ENCODE peak calls at places on chromosomes 3 and 15, in five cellular contexts. Q is cardiac muscle cell; U is naive thymus-derived CD4-positive, alpha-beta T cell; H is ACHN; G is CD4-positive, alpha-beta T cell. F is an unnamed sample.

GRCh38 chr3:123150449-123150954 is 51.2 kb upstream of the SEC22A start:
- DNase-seq in U (no peak), H (no peak), Q (no peak), G (no peak), F (no peak)

GRCh38 chr3:42526616-42527367 is 24.3 kb downstream of the VIPR1 start:
- DNase-seq in H (no peak), G (peak; percentile 11), U (no peak), Q (no peak), F (no peak)

GRCh38 chr15:80560601-80561025 is 134.5 kb upstream of the ABHD17C start:
- DNase-seq in H (no peak), G (no peak), U (no peak), Q (peak; percentile 15), F (no peak)

GRCh38 chr15:25422021-25422420 is 16.8 kb downstream of the UBE3A start:
- DNase-seq in U (no peak), G (no peak), H (no peak), Q (no peak), F (no peak)

GRCh38 chr3:20511863-20512262 is 325.9 kb upstream of the SGO1 start:
- DNase-seq in Q (peak; percentile 75), U (no peak), G (no peak), H (peak; percentile 51), F (no peak)

GRCh38 chr3:189276481-189277190 is 104.9 kb downstream of the TPRG1 start:
- DNase-seq in Q (peak; percentile 94), U (no peak), H (no peak), G (no peak), F (no peak)

GRCh38 chr15:91385301-91385700 is 285.2 kb downstream of the SV2B start:
- DNase-seq in U (no peak), G (no peak), H (no peak), Q (peak; percentile 29), F (no peak)

GRCh38 chr3:38121451-38121831 is 15.5 kb downstream of the ACAA1 start:
- DNase-seq in H (no peak), G (no peak), Q (no peak), U (no peak), F (no peak)

GRCh38 chr15:66948294-66948693 is 117.1 kb upstream of the SMAD3 start:
- DNase-seq in H (no peak), U (no peak), Q (no peak), G (no peak), F (no peak)

GRCh38 chr15:100919481-100920405 is 586 bp downstream of the LRRK1 start:
- DNase-seq in H (peak; percentile 30), G (no peak), U (no peak), Q (peak; percentile 40), F (no peak)

GRCh38 chr3:48639944-48640606 is 4.8 kb upstream of the SLC26A6 start:
- DNase-seq in H (no peak), U (no peak), Q (no peak), G (no peak), F (no peak)

GRCh38 chr3:187807086-187807862 is 62.0 kb upstream of the BCL6 start:
- DNase-seq in Q (peak; percentile 23), G (no peak), U (no peak), H (no peak), F (no peak)

GRCh38 chr15:58546635-58547627 is 115.1 kb downstream of the LIPC start:
- DNase-seq in Q (peak; percentile 85), H (peak; percentile 98), G (no peak), U (no peak), F (no peak)

GRCh38 chr3:32423956-32424558 is 32.4 kb downstream of the CMTM7 start:
- DNase-seq in G (no peak), Q (no peak), H (no peak), U (no peak), F (no peak)

GRCh38 chr3:143482106-143483088 is 362.8 kb downstream of the CHST2 start:
- DNase-seq in Q (no peak), U (no peak), H (no peak), G (no peak), F (no peak)

GRCh38 chr3:101340591-101340990 is 20.2 kb upstream of the IMPG2 start:
- DNase-seq in H (no peak), U (no peak), G (no peak), Q (no peak), F (no peak)

GRCh38 chr15:84833447-84833846 is 16.3 kb downstream of the ALPK3 start:
- DNase-seq in Q (peak; percentile 71), U (no peak), G (no peak), H (no peak), F (no peak)

GRCh38 chr3:56985460-56986327 is 74.8 kb upstream of the SPATA12 start:
- DNase-seq in Q (peak; percentile 53), H (no peak), U (no peak), G (no peak), F (no peak)

GRCh38 chr3:13539285-13539625 is 9.7 kb upstream of the FBLN2 start:
- DNase-seq in U (no peak), Q (peak; percentile 70), G (no peak), H (no peak), F (no peak)

GRCh38 chr3:81876826-81877225 is 115.4 kb upstream of the GBE1 start:
- DNase-seq in Q (no peak), G (no peak), H (no peak), U (no peak), F (no peak)

GRCh38 chr15:58467121-58467721 is 35.4 kb downstream of the LIPC start:
- DNase-seq in G (no peak), Q (no peak), U (no peak), H (peak; percentile 90), F (no peak)

GRCh38 chr3:168847293-168847883 is 751.7 kb upstream of the GOLIM4 start:
- DNase-seq in Q (peak; percentile 52), U (no peak), H (peak; percentile 54), G (no peak), F (no peak)

GRCh38 chr15:98799461-98799971 is 151.2 kb downstream of the IGF1R start:
- DNase-seq in Q (peak; percentile 26), U (no peak), G (no peak), H (no peak), F (no peak)

GRCh38 chr3:126132751-126133511 is 47.5 kb downstream of the ALDH1L1 start:
- DNase-seq in G (no peak), H (no peak), Q (peak; percentile 33), U (no peak), F (no peak)

GRCh38 chr3:110457508-110457907 is 614.1 kb upstream of the NECTIN3 start:
- DNase-seq in Q (no peak), G (no peak), H (no peak), U (no peak), F (no peak)

GRCh38 chr3:158105710-158106438 is at the start of gene SHOX2:
- DNase-seq in H (peak; percentile 67), U (no peak), Q (peak; percentile 70), G (no peak), F (no peak)

GRCh38 chr15:55873024-55873745 is 120.2 kb downstream of the NEDD4 start:
- DNase-seq in H (no peak), Q (peak; percentile 49), G (no peak), U (no peak), F (no peak)

GRCh38 chr3:37229740-37230139 is 55.4 kb upstream of the LRRFIP2 start:
- DNase-seq in Q (no peak), G (no peak), U (no peak), H (no peak), F (no peak)

GRCh38 chr3:194556086-194557056 is 69.6 kb upstream of the ATP13A3 start:
- DNase-seq in U (no peak), H (no peak), Q (peak; percentile 28), G (no peak), F (no peak)

GRCh38 chr15:39629376-39629775 is 48.5 kb downstream of the THBS1 start:
- DNase-seq in H (no peak), G (peak; percentile 50), Q (peak; percentile 54), U (no peak), F (peak; percentile 78)

GRCh38 chr3:40073310-40074007 is 236.0 kb upstream of the EIF1B start:
- DNase-seq in Q (no peak), H (no peak), U (no peak), G (no peak), F (no peak)